ENCODE peak calls at places on chromosomes 5 and 9, in nine cellular contexts. E is GM12878, R is IMR-90, S is mammary epithelial cell, P is SK-N-SH, C is GM23248, I is neural progenitor cell, M is GM23338, D is A549. J is an unnamed sample.

GRCh38 chr9:5976668-5977397 is 38.6 kb downstream of the RANBP6 start:
- DNase-seq in E (peak), C (no peak), S (peak), M (no peak), P (no peak), D (no peak), I (no peak), R (peak), J (no peak)

GRCh38 chr5:172715931-172716682 is 54.9 kb downstream of the DUSP1 start:
- DNase-seq in R (no peak), C (peak), D (peak), M (peak), I (peak), P (no peak), E (no peak), S (no peak), J (peak)

GRCh38 chr9:134708672-134709038 is 67.1 kb downstream of the COL5A1 start:
- DNase-seq in M (no peak), C (no peak), D (no peak), R (no peak), I (no peak), E (no peak), S (no peak), P (no peak), J (no peak)

GRCh38 chr5:53063176-53063575 is 46.4 kb downstream of the MOCS2 start:
- DNase-seq in R (peak), S (no peak), C (peak), M (no peak), I (no peak), E (no peak), P (no peak), D (no peak), J (no peak)

GRCh38 chr9:77751341-77752091 is 103.4 kb upstream of the GNA14 start:
- DNase-seq in P (peak), E (no peak), D (peak), M (peak), R (peak), I (peak), C (peak), S (peak), J (peak)

GRCh38 chr9:108119530-108120113 is 630.1 kb upstream of the KLF4 start:
- DNase-seq in E (no peak), M (no peak), I (no peak), D (no peak), S (no peak), C (no peak), P (no peak), R (no peak), J (no peak)

GRCh38 chr5:35269006-35269405 is 38.7 kb upstream of the PRLR start:
- DNase-seq in R (no peak), E (no peak), M (no peak), S (no peak), I (no peak), C (no peak), P (no peak), D (no peak), J (no peak)

GRCh38 chr9:97940707-97941106 is 2.7 kb upstream of the HEMGN start:
- DNase-seq in S (no peak), P (no peak), M (no peak), E (no peak), I (no peak), C (no peak), R (no peak), D (no peak), J (no peak)

GRCh38 chr5:137344723-137345322 is 154.3 kb downstream of the SPOCK1 start:
- DNase-seq in D (peak), S (peak), M (peak), E (no peak), P (peak), I (peak), C (peak), R (peak), J (no peak)

GRCh38 chr5:134957920-134958608 is 9.6 kb upstream of the CATSPER3 start:
- DNase-seq in I (no peak), C (no peak), R (no peak), E (no peak), S (no peak), P (no peak), M (no peak), D (no peak), J (no peak)

DNA sequence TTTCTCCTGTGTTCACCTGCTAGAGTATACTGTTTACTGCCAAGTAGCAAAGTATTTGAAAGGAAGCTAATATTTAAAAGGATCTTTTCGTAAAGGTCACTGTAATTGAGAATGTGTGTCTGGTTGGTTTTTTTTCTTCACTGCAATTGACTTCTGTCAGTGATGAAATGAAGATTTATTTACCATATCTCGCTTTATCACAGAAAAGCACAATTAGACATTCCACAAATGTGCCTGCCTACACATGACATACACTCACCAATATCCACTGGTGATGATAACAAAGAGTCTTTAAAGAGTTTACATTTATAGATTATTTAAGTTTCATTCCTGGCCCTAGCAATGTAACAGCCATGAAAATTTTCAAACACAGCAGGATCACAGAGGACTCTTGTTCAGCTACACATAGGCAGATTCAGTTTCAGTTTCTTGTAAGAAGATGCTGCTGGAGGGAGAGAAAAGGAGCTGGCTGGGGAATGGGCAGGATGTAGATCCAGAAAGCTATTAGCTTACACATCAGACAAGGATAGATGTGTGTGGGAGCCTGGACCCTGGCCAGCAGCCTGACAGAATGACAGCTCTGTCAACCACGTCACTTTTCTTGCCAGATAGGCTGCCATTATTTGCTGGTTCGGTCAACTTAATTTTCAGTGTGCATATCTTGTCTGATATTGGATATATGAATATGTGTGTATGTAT is 104.0 kb downstream of the GDNF start:
- DNase-seq in C (peak), I (no peak), E (no peak), M (no peak), P (no peak), S (no peak), R (peak), D (no peak), J (no peak)
- H3K27ac ChIP-seq in C (no peak), I (no peak), E (no peak), M (no peak), P (no peak), S (no peak), R (no peak), D (no peak), J (peak)

GRCh38 chr5:95518417-95518816 is 36.4 kb downstream of the SKIC3 start:
- DNase-seq in R (no peak), P (no peak), C (no peak), D (no peak), M (no peak), S (no peak), I (no peak), E (no peak), J (no peak)
- H3K4me2 ChIP-seq in R (no peak), P (no peak), C (no peak), D (no peak), M (no peak), S (no peak), I (no peak), E (no peak), J (no peak)

DNA sequence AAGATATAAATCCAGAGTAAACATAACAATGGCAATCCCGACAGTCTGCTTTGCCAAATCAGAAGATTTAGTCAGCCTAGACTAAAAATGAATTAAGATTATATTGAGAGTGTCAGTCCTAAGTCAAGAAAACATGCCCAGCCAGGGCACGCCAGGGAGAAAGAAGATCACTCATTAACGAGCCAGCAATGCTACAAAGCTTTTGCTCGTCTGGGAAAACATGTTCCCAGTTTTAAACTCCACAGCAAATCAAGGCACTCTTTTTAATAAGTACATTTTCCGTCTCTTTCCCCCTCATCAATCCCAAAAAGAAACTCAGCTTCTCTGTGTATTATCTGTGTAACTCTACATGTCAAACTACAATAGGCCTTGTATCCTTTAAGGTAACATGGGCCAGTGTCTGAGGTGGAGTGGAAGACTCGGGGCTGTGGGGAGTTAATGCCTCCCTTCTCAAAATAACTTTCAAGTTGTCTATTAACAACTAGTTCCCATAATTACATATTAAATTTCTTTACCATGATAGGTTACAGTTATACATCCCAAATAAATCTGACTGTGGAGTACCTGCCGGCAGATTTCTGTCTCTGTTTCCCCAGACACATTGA is 40.9 kb downstream of the NFIB start:
- DNase-seq in P (no peak), C (no peak), E (no peak), D (no peak), S (no peak), I (no peak), R (no peak), M (no peak), J (no peak)
- H3K27ac ChIP-seq in P (peak), C (no peak), E (no peak), D (peak), S (no peak), I (no peak), R (no peak), M (peak), J (peak)

DNA sequence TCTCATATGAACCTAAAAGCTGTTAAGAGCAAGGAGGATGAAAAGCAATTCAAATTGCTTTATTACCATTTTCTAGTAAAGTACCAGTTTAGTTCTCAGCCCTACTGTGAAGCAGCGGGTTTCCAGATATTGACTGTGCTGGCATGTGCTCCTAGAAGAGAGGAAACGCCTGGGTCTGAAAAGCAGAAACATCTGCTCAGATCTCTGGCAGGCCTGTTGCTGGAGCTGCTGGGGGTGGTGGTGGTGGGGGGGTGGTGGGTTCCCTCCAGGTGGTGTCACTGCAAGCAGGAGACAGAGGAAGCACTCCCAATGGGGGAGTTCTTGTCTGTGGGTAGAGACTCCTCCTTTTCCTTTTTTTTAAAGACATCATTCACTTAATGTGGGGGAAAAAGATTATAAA is 105.4 kb upstream of the ZNF462 start:
- DNase-seq in R (no peak), P (peak), C (no peak), E (no peak), I (no peak), M (no peak), D (no peak), S (no peak), J (no peak)
- H3K4me2 ChIP-seq in R (no peak), P (no peak), C (no peak), E (no peak), I (no peak), M (no peak), D (no peak), S (no peak), J (no peak)

DNA sequence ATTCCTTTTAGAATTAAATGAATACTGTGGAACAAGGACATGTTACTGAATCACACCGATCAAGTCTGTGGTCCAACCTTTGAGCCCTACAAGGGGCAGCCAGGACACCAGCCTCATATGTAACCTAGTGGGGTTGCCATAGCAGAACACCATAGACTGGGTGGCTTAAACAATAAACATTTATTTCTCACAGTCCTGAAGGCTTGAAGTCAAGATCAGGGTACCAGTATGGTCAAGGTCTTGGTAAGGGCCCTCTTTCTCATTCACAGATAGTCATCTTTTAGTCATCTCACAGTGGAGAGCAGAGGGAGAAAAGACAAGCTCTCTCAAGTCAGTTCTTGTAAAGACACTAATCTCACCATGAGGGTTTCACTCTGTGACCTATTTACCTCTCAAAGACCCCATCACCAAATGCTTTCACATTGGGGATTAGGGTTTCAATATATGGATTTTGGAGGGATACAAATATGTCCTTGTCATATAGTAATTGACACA is 422.5 kb downstream of the GADD45G start:
- DNase-seq in R (no peak), M (no peak), S (peak), C (no peak), I (no peak), P (no peak), D (no peak), E (no peak), J (no peak)
- H3K27ac ChIP-seq in R (no peak), M (no peak), S (no peak), C (no peak), I (no peak), P (no peak), D (no peak), E (no peak), J (no peak)

DNA sequence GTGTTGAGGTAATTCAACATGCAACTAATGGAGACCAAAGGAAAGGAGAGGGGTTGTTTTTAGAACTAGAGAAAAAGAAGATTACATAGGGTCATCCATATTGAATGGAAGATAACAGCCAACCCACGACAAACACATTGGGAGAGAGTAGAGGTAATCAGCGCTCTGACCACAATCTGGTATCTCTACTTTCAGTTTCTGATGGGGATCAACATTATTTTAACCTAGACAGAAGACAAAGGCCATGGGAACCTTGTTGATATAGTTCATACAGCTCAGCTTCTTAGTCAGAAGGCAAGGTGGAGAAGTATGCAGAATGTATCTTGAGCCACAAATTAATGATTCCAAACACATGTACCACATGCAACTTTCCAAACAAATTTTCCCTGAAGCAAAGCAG is 537.1 kb upstream of the ST8SIA4 start:
- DNase-seq in S (no peak), E (no peak), P (no peak), R (no peak), M (no peak), I (no peak), D (no peak), C (no peak), J (no peak)
- H3K4me2 ChIP-seq in S (no peak), E (no peak), P (no peak), R (no peak), M (no peak), I (no peak), D (no peak), C (no peak), J (no peak)

J was measured in osteoblast.